ENCODE peak calls at places on chromosomes 1 and 21, in nine cellular contexts. X is CD8-positive, alpha-beta memory T cell; Y is thoracic aorta; O is right cardiac atrium; R is body of pancreas; L is spleen; J is hepatocyte; G is ascending aorta; Q is OCI-LY7. E is an unnamed sample.

GRCh38 chr1:6016191-6016865 is 24.1 kb upstream of the NPHP4 start:
- DNase-seq in G (no peak), X (no peak), O (peak; percentile 32), Q (no peak), R (no peak), J (no peak), L (peak; percentile 55), Y (no peak), E (no peak)

GRCh38 chr1:115400426-115400825 is 62.4 kb upstream of the NGF start:
- DNase-seq in Q (no peak), R (no peak), Y (no peak), X (no peak), O (no peak), G (no peak), J (no peak), L (no peak), E (no peak)

GRCh38 chr1:156102634-156103511 is 11.6 kb upstream of the LMNA start:
- DNase-seq in O (peak; percentile 71), Q (no peak), X (no peak), L (no peak), J (no peak), Y (no peak), R (no peak), G (peak; percentile 72), E (peak; percentile 58)

GRCh38 chr1:59703226-59703917 is 111.4 kb upstream of the HOOK1 start:
- DNase-seq in Q (no peak), O (no peak), G (no peak), Y (no peak), X (no peak), J (no peak), R (no peak), L (no peak), E (no peak)

GRCh38 chr1:182580736-182581135 is 8.3 kb downstream of the RNASEL start:
- DNase-seq in Y (no peak), L (no peak), J (no peak), Q (no peak), R (no peak), O (no peak), G (no peak), X (no peak), E (no peak)

GRCh38 chr21:34707876-34708325 is 39.1 kb downstream of the CLIC6 start:
- DNase-seq in Y (no peak), X (peak; percentile 50), J (no peak), G (no peak), R (no peak), O (no peak), L (no peak), Q (peak; percentile 31), E (no peak)

GRCh38 chr21:26806734-26807372 is 38.4 kb downstream of the ADAMTS1 start:
- DNase-seq in Y (no peak), G (no peak), R (no peak), O (no peak), L (no peak), Q (no peak), X (no peak), J (no peak), E (no peak)

GRCh38 chr1:175591083-175591743 is 152.2 kb downstream of the TNR start:
- DNase-seq in Y (no peak), O (no peak), R (peak; percentile 9), Q (no peak), G (no peak), X (no peak), L (no peak), J (no peak), E (no peak)

GRCh38 chr1:228096416-228097332 is 6.5 kb downstream of the C1orf35 start:
- DNase-seq in L (no peak), Y (no peak), J (no peak), G (peak; percentile 30), O (peak; percentile 19), X (no peak), R (no peak), Q (no peak), E (no peak)

GRCh38 chr1:155976062-155976912 is 2.1 kb downstream of the ARHGEF2 start:
- DNase-seq in R (peak; percentile 46), L (peak; percentile 85), G (peak; percentile 88), Q (no peak), O (peak; percentile 88), J (peak; percentile 58), Y (no peak), X (peak; percentile 83), E (no peak)

GRCh38 chr1:40153073-40153770 is 8.0 kb upstream of the RLF start:
- DNase-seq in R (peak; percentile 37), L (no peak), G (no peak), O (no peak), J (peak; percentile 61), Q (peak; percentile 79), Y (no peak), X (peak; percentile 55), E (peak; percentile 65)

GRCh38 chr1:55211456-55211855 is 3.7 kb downstream of the USP24 start:
- DNase-seq in G (no peak), Y (no peak), R (no peak), J (no peak), L (no peak), O (no peak), X (no peak), Q (no peak), E (peak; percentile 15)

DNA sequence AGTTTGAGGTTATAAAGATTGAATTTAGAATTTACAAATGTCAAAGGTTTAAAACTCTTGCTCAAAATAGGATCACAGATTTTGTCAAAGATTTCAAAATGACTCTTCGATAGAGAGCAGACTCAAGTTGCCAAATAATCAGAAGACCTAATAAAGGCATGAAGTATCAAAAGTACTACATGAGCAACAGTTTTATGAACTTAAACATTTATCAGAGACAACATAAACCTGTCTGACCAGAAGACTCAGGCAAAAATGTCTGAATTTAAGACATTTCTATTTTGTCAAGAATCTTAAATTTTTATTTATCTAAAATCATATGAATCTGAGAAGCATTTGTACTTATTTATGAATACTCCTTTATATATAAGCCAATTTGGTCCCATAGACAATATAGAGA is 330.9 kb downstream of the PTPRU start:
- DNase-seq in Y (no peak), J (no peak), R (no peak), X (no peak), G (no peak), Q (no peak), L (no peak), O (no peak), E (no peak)
- H3K9me3 ChIP-seq in Y (peaks cover 27% of the 10 kb centered on the region), J (peaks cover 3% of the 10 kb centered on the region), R (no peaks in the 10 kb centered on the region), X (peaks cover 23% of the 10 kb centered on the region), G (peaks cover 26% of the 10 kb centered on the region), Q (peaks cover 46% of the 10 kb centered on the region), L (peaks cover 70% of the 10 kb centered on the region), O (peaks cover 9% of the 10 kb centered on the region), E (no peaks in the 10 kb centered on the region)

DNA sequence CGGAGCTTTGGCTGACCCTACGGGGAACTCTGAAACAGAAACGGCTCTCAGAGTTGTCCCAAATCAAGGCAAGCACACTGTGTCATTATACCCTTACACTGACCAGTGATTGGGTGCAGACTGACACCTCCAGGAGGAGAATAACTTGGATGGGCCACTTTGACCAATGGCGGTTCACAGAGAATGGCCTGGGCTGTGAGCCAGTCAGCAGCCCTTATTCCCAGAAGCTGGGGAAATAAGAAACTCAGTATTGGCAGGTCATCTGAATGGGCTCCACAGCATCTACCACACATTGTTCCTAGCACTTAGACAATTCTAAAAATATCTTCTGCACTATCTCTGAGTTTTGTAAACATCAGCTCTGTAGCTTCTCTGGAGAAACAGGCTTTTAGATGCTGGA is 265.2 kb downstream of the ADGRL2 start:
- DNase-seq in L (no peak), R (peak; percentile 2), G (no peak), J (no peak), Y (no peak), Q (no peak), O (peak; percentile 75), X (no peak), E (no peak)
- H3K4me3 ChIP-seq in L (no peak overlapping the region), R (no peak overlapping the region), G (no peak overlapping the region), J (no peak overlapping the region), Y (no peak overlapping the region), Q (no peak overlapping the region), O (no peak overlapping the region), X (no peak overlapping the region), E (no peak overlapping the region)

DNA sequence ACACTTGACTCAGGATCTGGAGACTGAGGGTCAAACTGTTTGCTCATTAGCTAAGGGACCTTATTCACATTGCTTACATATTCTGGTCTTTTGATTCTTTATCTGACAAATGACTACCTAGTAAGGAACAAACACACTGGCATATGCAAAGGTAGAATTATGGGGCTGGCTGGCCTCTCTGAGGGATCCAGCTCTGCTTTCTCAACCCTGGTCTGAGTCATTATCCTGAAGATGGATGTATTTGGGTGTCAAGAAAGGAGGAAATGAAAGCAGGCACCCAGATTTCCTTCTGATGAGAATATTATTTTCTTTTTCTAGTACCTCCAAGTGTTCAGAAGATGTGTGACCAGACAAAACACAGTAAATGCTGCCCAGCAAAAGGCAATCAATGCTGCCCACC is 6.0 kb downstream of the SMCP start:
- DNase-seq in R (no peak), G (no peak), L (no peak), X (no peak), J (no peak), Y (no peak), Q (no peak), O (no peak), E (no peak)
- H3K27ac ChIP-seq in R (no peak overlapping the region), G (no peak overlapping the region), L (no peak overlapping the region), X (no peak overlapping the region), J (no peak overlapping the region), Y (no peak overlapping the region), Q (no peak overlapping the region), O (no peak overlapping the region), E (no peak overlapping the region)

DNA sequence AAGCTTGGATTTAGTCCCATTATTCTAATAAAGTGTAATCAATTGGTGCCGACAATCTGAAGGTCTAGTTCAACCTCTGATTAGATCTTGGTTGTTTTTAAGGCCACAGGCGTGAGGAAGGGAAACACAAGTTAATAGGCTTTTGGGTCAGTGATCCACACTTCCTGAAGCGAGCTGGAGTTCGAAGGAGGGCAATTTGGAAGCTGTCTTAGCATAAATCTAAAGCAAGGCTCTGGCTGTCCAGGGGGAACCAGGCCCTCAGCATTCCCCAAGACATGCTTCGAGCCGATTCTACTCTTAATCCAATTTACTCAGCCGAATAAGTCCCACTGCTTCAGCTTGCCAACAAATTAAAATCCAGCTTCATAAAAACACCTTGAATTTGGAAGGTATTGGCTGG is 194.1 kb downstream of the ATG4C start:
- DNase-seq in L (no peak), Y (no peak), J (no peak), X (no peak), Q (no peak), R (no peak), G (no peak), O (no peak), E (no peak)
- H3K9me3 ChIP-seq in L (no peaks in the 10 kb centered on the region), Y (no peaks in the 10 kb centered on the region), J (no peaks in the 10 kb centered on the region), X (no peaks in the 10 kb centered on the region), Q (no peaks in the 10 kb centered on the region), R (no peaks in the 10 kb centered on the region), G (no peaks in the 10 kb centered on the region), O (no peaks in the 10 kb centered on the region), E (no peaks in the 10 kb centered on the region)

DNA sequence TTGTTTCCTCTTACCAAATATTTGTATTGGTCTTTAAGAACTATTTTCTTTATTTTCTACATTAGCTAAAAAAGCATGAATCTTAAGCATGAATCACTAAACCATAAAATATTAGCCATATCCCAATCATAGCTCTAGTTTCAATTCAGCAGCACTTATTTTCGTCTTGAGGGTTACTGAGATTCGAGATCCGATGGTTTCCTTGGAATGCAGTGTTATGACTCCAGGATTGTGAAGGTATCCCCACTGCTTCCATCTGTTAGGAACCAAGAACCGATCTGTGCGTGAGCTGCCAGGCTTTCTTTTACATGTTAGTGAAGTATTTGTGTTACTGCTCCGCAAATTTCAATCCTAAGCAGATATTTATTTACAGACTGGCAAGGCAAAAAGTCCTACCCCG is 18.9 kb downstream of the TNFRSF9 start:
- DNase-seq in X (no peak), G (no peak), R (no peak), J (no peak), O (no peak), Q (no peak), Y (no peak), L (no peak), E (no peak)
- H3K4me3 ChIP-seq in X (no peak overlapping the region), G (peak overlapping the region; percentile 7), R (no peak overlapping the region), J (no peak overlapping the region), O (no peak overlapping the region), Q (no peak overlapping the region), Y (peak overlapping the region; percentile 61), L (no peak overlapping the region), E (no peak overlapping the region)